ENCODE peak calls at places on chromosomes 16 and 17, in six cellular contexts. C is fibroblast of the aortic adventitia, D is iris pigment epithelial cell, G is T-helper 22 cell, A is NCI-H1092 treated with DMSO at 0.1 percent for 48 hours, N is MCF 10A. W is an unnamed sample.
A peak's percentile ranks its signal among the peaks of the same experiment; 100 is the strongest.

GRCh38 chr16:2476345-2476720 is 1.4 kb downstream of the TBC1D24 start:
- DNase-seq in C (no peak), D (no peak), G (no peak), A (no peak), N (no peak), W (no peak)

GRCh38 chr16:4891886-4892216 is 44.6 kb downstream of the UBN1 start:
- DNase-seq in C (no peak), D (no peak), G (no peak), A (no peak), N (no peak), W (no peak)

GRCh38 chr16:10579965-10580918 is at the start of gene EMP2:
- DNase-seq in C (peak; percentile 60), D (peak; percentile 50), G (no peak), A (no peak), N (peak; percentile 76), W (peak; percentile 92)

GRCh38 chr17:57871863-57872262 is 22.0 kb upstream of the MRPS23 start:
- DNase-seq in C (no peak), D (no peak), G (no peak), A (no peak), N (no peak), W (no peak)

GRCh38 chr17:1074886-1075665 is 78.1 kb downstream of the TIMM22 start:
- DNase-seq in C (no peak), D (no peak), G (no peak), A (no peak), N (no peak), W (no peak)

GRCh38 chr17:74241434-74241833 is 28.1 kb downstream of the TTYH2 start:
- DNase-seq in C (peak; percentile 16), D (no peak), G (no peak), A (no peak), N (no peak), W (no peak)

GRCh38 chr16:46916980-46917379 is 32.8 kb downstream of the GPT2 start:
- DNase-seq in C (no peak), D (no peak), G (no peak), A (no peak), N (no peak), W (no peak)

GRCh38 chr17:68328676-68329075 is 37.4 kb downstream of the ARSG start:
- DNase-seq in C (no peak), D (peak; percentile 42), G (no peak), A (no peak), N (no peak), W (no peak)

GRCh38 chr16:4372315-4372577 is 598 bp downstream of the VASN start:
- DNase-seq in C (no peak), D (no peak), G (no peak), A (no peak), N (no peak), W (no peak)

GRCh38 chr17:64157669-64158180 is 27.8 kb upstream of the ERN1 start:
- DNase-seq in C (no peak), D (no peak), G (no peak), A (no peak), N (no peak), W (no peak)

GRCh38 chr17:36683387-36683786 is 82.0 kb downstream of the MRM1 start:
- DNase-seq in C (no peak), D (no peak), G (no peak), A (no peak), N (no peak), W (no peak)

W was measured in H54.